ENCODE peak calls at places on chromosomes 1 and 21, in six cellular contexts. U is AG04450, Q is endothelial cell of umbilical vein, B is dorsolateral prefrontal cortex, V is ascending aorta, E is heart left ventricle. M is an unnamed sample.

GRCh38 chr1:925532-926421 is 2.1 kb downstream of the SAMD11 start:
- DNase-seq in V (no peak), B (no peak), U (no peak), E (no peak), Q (no peak), M (no peak)

GRCh38 chr1:44654621-44655187 is 19.6 kb downstream of the TMEM53 start:
- DNase-seq in U (no peak), Q (no peak), B (no peak), E (no peak), V (no peak), M (no peak)

GRCh38 chr1:83919872-83920271 is 79.1 kb downstream of the TTLL7 start:
- DNase-seq in V (no peak), U (no peak), Q (no peak), E (no peak), B (no peak), M (no peak)

GRCh38 chr1:228346731-228347130 is 59.9 kb downstream of the TRIM11 start:
- DNase-seq in V (no peak), E (peak), U (no peak), Q (no peak), B (no peak), M (no peak)

GRCh38 chr1:121515235-121515634 is 330.5 kb downstream of the SRGAP2C start:
- DNase-seq in B (no peak), Q (no peak), E (no peak), V (no peak), U (no peak), M (no peak)

GRCh38 chr21:41686664-41687063 is 80.2 kb downstream of the RIPK4 start:
- DNase-seq in Q (no peak), E (no peak), V (no peak), B (no peak), U (no peak), M (no peak)

GRCh38 chr1:206926286-206926685 is 4.5 kb upstream of the FCMR start:
- DNase-seq in B (no peak), E (no peak), Q (no peak), U (no peak), V (no peak), M (no peak)

GRCh38 chr1:9249534-9250335 is 15.2 kb downstream of the H6PD start:
- DNase-seq in U (no peak), Q (peak), E (no peak), B (no peak), V (no peak), M (no peak)

GRCh38 chr1:62188111-62188510 is 6.5 kb upstream of the L1TD1 start:
- DNase-seq in U (no peak), E (no peak), Q (no peak), V (no peak), B (no peak), M (no peak)

GRCh38 chr1:34681481-34682451 is 73.1 kb upstream of the GJB5 start:
- DNase-seq in E (no peak), V (no peak), B (no peak), Q (peak), U (peak), M (no peak)

GRCh38 chr1:166975361-166976129 is at the start of gene ILDR2:
- DNase-seq in V (no peak), E (peak), B (peak), Q (peak), U (no peak), M (no peak)

GRCh38 chr1:233328661-233329498 is 1.4 kb downstream of the MAP3K21 start:
- DNase-seq in V (no peak), B (no peak), Q (no peak), E (no peak), U (no peak), M (no peak)

DNA sequence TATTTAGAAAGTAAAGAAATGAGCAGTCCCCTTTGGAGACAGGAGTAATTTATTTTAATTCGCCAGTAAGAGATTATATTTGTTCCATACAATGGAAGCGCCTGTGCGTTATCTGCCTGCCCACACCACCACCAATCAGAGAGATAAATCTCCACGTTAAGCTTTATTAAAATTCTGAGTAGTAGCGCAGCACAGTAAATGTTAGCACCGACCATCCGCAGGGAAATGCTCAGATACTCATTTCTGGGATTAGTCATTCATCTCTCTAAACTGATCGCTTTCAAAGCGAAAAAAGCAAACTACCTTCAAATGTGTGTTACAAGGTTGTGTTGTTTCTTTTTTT is 1.2 kb downstream of the ETS2 start:
- DNase-seq in V (no peak), E (no peak), B (no peak), Q (peak), U (no peak), M (no peak)
- H3K27ac ChIP-seq in V (peak), E (peak), B (peak), Q (peak), U (peak), M (peak)

DNA sequence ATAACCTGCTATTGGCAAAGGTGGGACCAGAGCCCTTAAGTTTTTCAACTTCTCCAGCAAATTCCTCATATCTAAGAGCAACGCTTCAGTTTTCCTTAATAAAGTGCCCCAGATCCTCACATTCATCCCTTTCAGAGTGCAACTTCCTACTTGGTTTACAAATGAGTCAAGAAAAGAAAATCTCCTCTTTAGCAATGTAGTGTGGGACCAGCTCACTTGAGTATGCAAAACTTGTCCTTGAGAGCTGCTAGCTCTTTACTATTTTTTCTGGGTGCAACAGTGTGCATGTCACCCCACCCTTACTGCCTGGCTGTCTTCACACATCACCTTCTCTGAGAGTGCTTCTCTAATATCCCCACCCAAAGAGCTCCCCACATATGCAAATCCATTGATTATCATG is 203.1 kb upstream of the CAMK1G start:
- DNase-seq in B (no peak), U (no peak), V (no peak), Q (no peak), E (no peak), M (no peak)
- H3K27ac ChIP-seq in B (no peak), U (no peak), V (no peak), Q (no peak), E (no peak), M (peak)

GRCh38 chr21:44006656-44007055 is 5.5 kb upstream of the TRAPPC10 start:
- DNase-seq in B (no peak), Q (no peak), E (peak), U (no peak), V (no peak), M (no peak)

GRCh38 chr21:44006017-44006624 is 6.0 kb upstream of the TRAPPC10 start:
- DNase-seq in B (no peak), Q (peak), E (no peak), V (no peak), U (peak), M (peak)

GRCh38 chr21:44003307-44003966 is 8.7 kb upstream of the TRAPPC10 start:
- DNase-seq in E (no peak), B (no peak), U (no peak), V (no peak), Q (no peak), M (no peak)

GRCh38 chr21:44005071-44005470 is 7.0 kb upstream of the TRAPPC10 start:
- DNase-seq in V (no peak), E (no peak), B (no peak), U (no peak), Q (no peak), M (no peak)

GRCh38 chr21:44005593-44005992 is 6.5 kb upstream of the TRAPPC10 start:
- DNase-seq in Q (no peak), U (no peak), E (no peak), B (no peak), V (no peak), M (no peak)
- H3K27ac ChIP-seq in Q (peak), U (peak), E (peak), B (peak), V (peak), M (peak)

GRCh38 chr1:2879591-2879990 is 78.1 kb upstream of the TTC34 start:
- DNase-seq in E (no peak), Q (no peak), B (no peak), U (no peak), V (no peak), M (no peak)
- H3K27ac ChIP-seq in E (no peak), Q (no peak), B (no peak), U (no peak), V (no peak), M (no peak)

GRCh38 chr1:117453958-117454357 is 86.7 kb downstream of the MAN1A2 start:
- DNase-seq in U (no peak), E (no peak), V (no peak), B (no peak), Q (no peak), M (no peak)
- H3K27ac ChIP-seq in U (no peak), E (no peak), V (no peak), B (no peak), Q (no peak), M (no peak)

DNA sequence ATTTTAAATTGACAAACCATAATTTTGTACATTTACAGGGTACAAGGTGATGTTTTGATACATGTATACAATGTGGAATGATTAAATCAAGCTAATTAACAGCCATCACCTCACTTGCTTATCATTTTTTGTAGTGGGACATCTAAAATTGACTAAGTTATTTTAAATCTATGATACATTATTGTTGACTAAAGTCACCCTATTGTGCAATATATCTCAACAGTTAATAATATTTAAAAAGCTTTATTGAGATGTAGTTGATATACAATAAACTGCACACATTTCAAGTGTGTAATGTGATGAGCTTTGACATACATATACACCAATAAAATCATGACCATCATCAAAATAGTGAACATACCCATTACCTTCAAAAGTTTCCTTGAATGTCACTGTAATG is 242.5 kb upstream of the PLXNA2 start:
- DNase-seq in Q (no peak), E (no peak), U (no peak), V (no peak), B (no peak), M (no peak)
- H3K27ac ChIP-seq in Q (no peak), E (no peak), U (no peak), V (no peak), B (no peak), M (no peak)

GRCh38 chr1:42146916-42147320 is 6.3 kb upstream of the GUCA2B start:
- DNase-seq in U (no peak), V (no peak), Q (peak), E (peak), B (no peak), M (peak)
- H3K27ac ChIP-seq in U (no peak), V (no peak), Q (no peak), E (no peak), B (no peak), M (no peak)

GRCh38 chr1:21900766-21901472 is 36.2 kb downstream of the HSPG2 start:
- DNase-seq in Q (no peak), E (no peak), V (no peak), B (no peak), U (no peak), M (no peak)
- H3K27ac ChIP-seq in Q (peak), E (peak), V (peak), B (no peak), U (no peak), M (no peak)

GRCh38 chr1:27529638-27530018 is 39.7 kb upstream of the WASF2 start:
- DNase-seq in B (no peak), E (no peak), Q (no peak), U (no peak), V (no peak), M (no peak)
- H3K27ac ChIP-seq in B (peak), E (peak), Q (no peak), U (peak), V (peak), M (peak)

GRCh38 chr1:230151924-230152468 is 85.0 kb downstream of the GALNT2 start:
- DNase-seq in U (no peak), Q (no peak), V (no peak), E (no peak), B (no peak), M (no peak)

GRCh38 chr1:230155021-230155420 is 88.0 kb downstream of the GALNT2 start:
- DNase-seq in U (no peak), V (no peak), E (no peak), Q (no peak), B (no peak), M (no peak)

GRCh38 chr1:230153655-230154296 is 86.7 kb downstream of the GALNT2 start:
- DNase-seq in U (no peak), Q (no peak), B (peak), E (no peak), V (no peak), M (no peak)

GRCh38 chr1:230149751-230150584 is 82.9 kb downstream of the GALNT2 start:
- DNase-seq in V (no peak), E (no peak), B (no peak), U (no peak), Q (no peak), M (no peak)

DNA sequence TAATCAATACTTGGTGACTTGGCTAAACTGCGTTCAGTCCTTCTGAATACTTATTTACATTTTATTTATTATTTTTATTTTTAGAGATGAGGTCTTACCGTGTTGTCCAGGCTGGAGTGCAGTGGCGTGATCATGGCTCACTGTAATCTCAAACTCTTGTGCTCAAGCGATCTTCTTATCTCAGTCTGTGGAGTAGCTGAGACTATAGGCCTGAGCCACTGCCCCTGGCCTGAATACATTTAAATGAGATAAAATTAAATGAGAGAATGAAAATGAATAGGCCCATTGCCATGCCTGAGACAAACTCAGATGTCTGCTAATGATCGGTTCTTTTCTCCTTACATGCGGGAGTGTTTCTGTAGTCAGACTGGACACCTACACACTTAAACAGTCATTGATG is 86.0 kb downstream of the GALNT2 start:
- DNase-seq in B (no peak), Q (no peak), U (no peak), V (no peak), E (no peak), M (no peak)
- H3K27ac ChIP-seq in B (peak), Q (no peak), U (no peak), V (no peak), E (peak), M (no peak)

M was measured in epithelial cell of prostate.